ENCODE peak calls at places on chromosomes 7 and 10, in seven cellular contexts. X, R, C, Y, V, O and D are unnamed samples.

GRCh38 chr7:69232445-69233376 is 365.6 kb upstream of the AUTS2 start:
- DNase-seq in X (no peak), R (peak), C (no peak), Y (peak), V (no peak), O (no peak), D (no peak)

GRCh38 chr10:103295391-103296044 is 18.6 kb downstream of the INA start:
- DNase-seq in X (no peak), R (no peak), C (no peak), Y (no peak), V (no peak), O (no peak), D (no peak)

GRCh38 chr7:70533614-70534013 is 598.3 kb upstream of the GALNT17 start:
- DNase-seq in X (no peak), R (no peak), C (no peak), Y (no peak), V (no peak), O (no peak), D (no peak)

GRCh38 chr10:48457949-48458661 is 146.8 kb downstream of the ARHGAP22 start:
- DNase-seq in X (no peak), R (no peak), C (no peak), Y (no peak), V (no peak), O (no peak), D (no peak)

GRCh38 chr10:102796407-102797176 is 40.6 kb downstream of the CYP17A1 start:
- DNase-seq in X (peak), R (no peak), C (peak), Y (no peak), V (peak), O (peak), D (peak)

GRCh38 chr7:140275069-140275961 is 98.5 kb upstream of the KDM7A start:
- DNase-seq in X (no peak), R (no peak), C (no peak), Y (no peak), V (no peak), O (no peak), D (no peak)

GRCh38 chr7:50957855-50958254 is 175.2 kb upstream of the GRB10 start:
- DNase-seq in X (no peak), R (no peak), C (no peak), Y (no peak), V (no peak), O (no peak), D (no peak)

GRCh38 chr10:104981995-104982394 is 340.9 kb downstream of the SORCS3 start:
- DNase-seq in X (no peak), R (no peak), C (no peak), Y (no peak), V (no peak), O (no peak), D (no peak)

GRCh38 chr10:15436696-15437095 is 65.6 kb upstream of the FAM171A1 start:
- DNase-seq in X (no peak), R (no peak), C (no peak), Y (no peak), V (no peak), O (no peak), D (no peak)

GRCh38 chr7:133039614-133040013 is 42.3 kb downstream of the CHCHD3 start:
- DNase-seq in X (no peak), R (no peak), C (no peak), Y (no peak), V (no peak), O (no peak), D (no peak)

GRCh38 chr7:75856562-75856961 is 22.3 kb upstream of the RHBDD2 start:
- DNase-seq in X (peak), R (no peak), C (no peak), Y (no peak), V (no peak), O (no peak), D (no peak)

GRCh38 chr10:99656199-99657064 is 2.9 kb upstream of the ENTPD7 start:
- DNase-seq in X (no peak), R (no peak), C (no peak), Y (no peak), V (no peak), O (no peak), D (no peak)